ENCODE peak calls at places on chromosomes 5 and 9, in five cellular contexts. M is H9, T is GM06990, W is Peyer's patch, P is spleen. N is an unnamed sample.
A peak's percentile ranks its signal among the peaks of the same experiment; 100 is the strongest.

GRCh38 chr5:181207214-181207959 is 2.4 kb upstream of the TRIM7 start:
- DNase-seq in M (peak; percentile 86), T (peak; percentile 86), W (peak; percentile 88), P (peak; percentile 85), N (peak; percentile 73)

GRCh38 chr5:21919417-21920022 is 933.6 kb downstream of the CDH12 start:
- DNase-seq in M (peak; percentile 30), T (no peak), W (no peak), P (no peak), N (peak; percentile 47)

GRCh38 chr5:173327948-173328895 is at the start of gene STC2:
- DNase-seq in M (peak; percentile 98), T (peak; percentile 69), W (no peak), P (peak; percentile 70), N (peak; percentile 75)

GRCh38 chr5:55176176-55176818 is 3.3 kb upstream of the CDC20B start:
- DNase-seq in M (peak; percentile 87), T (no peak), W (peak; percentile 50), P (peak; percentile 74), N (peak; percentile 59)

GRCh38 chr5:172458956-172459355 is 4.6 kb upstream of the SH3PXD2B start:
- DNase-seq in M (no peak), T (no peak), W (peak; percentile 9), P (no peak), N (no peak)

GRCh38 chr5:126965061-126965475 is 65.3 kb downstream of the MARCHF3 start:
- DNase-seq in M (no peak), T (no peak), W (no peak), P (no peak), N (no peak)

GRCh38 chr9:116697341-116697740 is 10.2 kb downstream of the TRIM32 start:
- DNase-seq in M (no peak), T (no peak), W (no peak), P (no peak), N (no peak)

GRCh38 chr5:2579126-2579525 is 172.4 kb downstream of the IRX2 start:
- DNase-seq in M (no peak), T (no peak), W (no peak), P (no peak), N (no peak)

GRCh38 chr5:28156981-28157380 is 1118.6 kb upstream of the CDH9 start:
- DNase-seq in M (no peak), T (no peak), W (no peak), P (no peak), N (no peak)

GRCh38 chr9:86134361-86134760 is 35.0 kb upstream of the GOLM1 start:
- DNase-seq in M (no peak), T (no peak), W (no peak), P (no peak), N (no peak)

GRCh38 chr9:126853667-126854066 is 6.8 kb upstream of the ZBTB34 start:
- DNase-seq in M (no peak), T (no peak), W (no peak), P (no peak), N (no peak)

GRCh38 chr5:157049605-157050004 is 9.3 kb downstream of the HAVCR1 start:
- DNase-seq in M (no peak), T (no peak), W (no peak), P (no peak), N (no peak)

GRCh38 chr9:21812415-21812814 is 10.0 kb downstream of the MTAP start:
- DNase-seq in M (no peak), T (no peak), W (no peak), P (no peak), N (peak; percentile 16)

GRCh38 chr9:85040806-85041575 is 371.5 kb downstream of the NTRK2 start:
- DNase-seq in M (no peak), T (no peak), W (no peak), P (no peak), N (no peak)

GRCh38 chr5:103258957-103259704 is 568 bp downstream of the MACIR start:
- DNase-seq in M (no peak), T (peak; percentile 85), W (peak; percentile 75), P (peak; percentile 94), N (peak; percentile 63)

GRCh38 chr9:692636-693459 is 148.6 kb upstream of the DMRT1 start:
- DNase-seq in M (no peak), T (no peak), W (no peak), P (no peak), N (no peak)

GRCh38 chr5:108193021-108193795 is 188.7 kb downstream of the FBXL17 start:
- DNase-seq in M (no peak), T (no peak), W (no peak), P (no peak), N (no peak)

GRCh38 chr5:118042076-118042475 is 946.3 kb downstream of the DTWD2 start:
- DNase-seq in M (no peak), T (no peak), W (no peak), P (no peak), N (no peak)

GRCh38 chr5:109917966-109918365 is 228.2 kb downstream of the MAN2A1 start:
- DNase-seq in M (no peak), T (no peak), W (no peak), P (no peak), N (no peak)

GRCh38 chr9:10678790-10679189 is 66.0 kb upstream of the PTPRD start:
- DNase-seq in M (no peak), T (no peak), W (no peak), P (no peak), N (no peak)

GRCh38 chr5:10288600-10289213 is 19.0 kb downstream of the CMBL start:
- DNase-seq in M (no peak), T (peak; percentile 45), W (peak; percentile 91), P (peak; percentile 85), N (no peak)

GRCh38 chr5:29378104-29378503 is 1815.4 kb upstream of the CDH6 start:
- DNase-seq in M (no peak), T (no peak), W (no peak), P (no peak), N (no peak)

GRCh38 chr9:137320555-137321384 is 18.7 kb upstream of the NRARP start:
- DNase-seq in M (peak; percentile 58), T (peak; percentile 42), W (peak; percentile 80), P (peak; percentile 90), N (peak; percentile 80)

GRCh38 chr5:115033861-115034260 is 135.8 kb downstream of the TRIM36 start:
- DNase-seq in M (peak; percentile 66), T (peak; percentile 6), W (no peak), P (no peak), N (peak; percentile 13)
- TF ChIP-seq CTCF in M (peak; percentile 74), T (peak; percentile 80), W (no peak), P (no peak), N (no peak)

DNA sequence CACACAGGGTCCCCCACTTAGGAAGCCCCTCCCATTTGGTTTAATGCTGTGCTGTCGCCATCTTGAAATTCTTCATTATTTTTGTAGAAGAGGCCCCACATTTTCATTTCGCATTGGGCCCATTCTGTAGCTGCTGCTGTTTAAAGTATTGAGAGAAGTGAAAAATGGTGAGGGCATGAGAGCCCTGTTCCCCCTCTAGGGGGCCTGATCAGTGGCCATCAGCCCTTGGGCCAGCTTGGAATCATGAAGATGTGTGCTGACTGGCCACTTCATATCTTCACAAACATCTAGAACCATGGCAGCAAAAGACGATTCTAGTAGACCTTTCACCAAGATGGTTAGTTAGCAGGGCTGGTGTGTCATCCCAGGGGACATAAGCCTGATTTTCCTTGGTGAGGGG is 3.3 kb downstream of the TMEM268 start:
- DNase-seq in M (no peak), T (no peak), W (no peak), P (no peak), N (no peak)
- TF ChIP-seq CTCF in M (no peak), T (peak; percentile 16), W (no peak), P (no peak), N (no peak)

GRCh38 chr5:34007675-34008600 is at the start of gene AMACR:
- DNase-seq in M (peak; percentile 96), T (peak; percentile 93), W (peak; percentile 98), P (peak; percentile 98), N (peak; percentile 92)
- TF ChIP-seq CTCF in M (no peak), T (no peak), W (peak; percentile 1), P (no peak), N (no peak)

DNA sequence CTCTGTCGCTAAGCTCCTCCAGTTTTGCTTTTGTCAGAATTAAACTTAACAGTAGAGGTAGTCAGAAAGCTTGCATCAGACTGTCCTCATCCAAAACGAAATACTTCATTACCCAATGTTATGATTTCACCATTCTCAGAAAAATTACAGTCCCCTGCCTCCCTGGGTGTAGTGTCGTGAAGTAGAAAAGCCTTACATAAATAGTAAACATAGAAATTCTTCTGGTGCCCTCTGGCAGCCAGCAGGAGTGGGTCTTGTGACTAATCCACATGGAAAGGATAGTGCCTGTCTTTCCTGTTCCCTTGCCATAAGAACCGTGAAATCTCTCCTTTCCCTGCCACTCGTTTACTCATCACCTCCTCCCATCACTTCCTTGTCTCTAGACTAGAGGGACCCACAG is 230.6 kb downstream of the GNA14 start:
- DNase-seq in M (no peak), T (no peak), W (no peak), P (no peak), N (no peak)
- TF ChIP-seq CTCF in M (no peak), T (no peak), W (no peak), P (no peak), N (no peak)

GRCh38 chr5:145858929-145859328 is 13.9 kb downstream of the GRXCR2 start:
- DNase-seq in M (no peak), T (no peak), W (no peak), P (no peak), N (no peak)

GRCh38 chr5:145856285-145856818 is 16.5 kb downstream of the GRXCR2 start:
- DNase-seq in M (peak; percentile 89), T (no peak), W (peak; percentile 55), P (peak; percentile 71), N (peak; percentile 67)

GRCh38 chr5:145859451-145859850 is 13.4 kb downstream of the GRXCR2 start:
- DNase-seq in M (no peak), T (no peak), W (no peak), P (no peak), N (no peak)

GRCh38 chr5:145863005-145863404 is 9.8 kb downstream of the GRXCR2 start:
- DNase-seq in M (no peak), T (no peak), W (no peak), P (no peak), N (no peak)

GRCh38 chr5:145859897-145860296 is 12.9 kb downstream of the GRXCR2 start:
- DNase-seq in M (no peak), T (no peak), W (no peak), P (no peak), N (no peak)
- TF ChIP-seq CTCF in M (peak; percentile 58), T (no peak), W (no peak), P (no peak), N (peak; percentile 68)